ENCODE peak calls at places on chromosomes 13 and 19, in five cellular contexts. F is B cell, M is mammary epithelial cell, G is heart right ventricle, P is kidney epithelial cell. T is an unnamed sample.

GRCh38 chr13:42056585-42056984 is 8.1 kb downstream of the DGKH start:
- DNase-seq in P (no peak), F (no peak), G (no peak), M (no peak), T (no peak)

GRCh38 chr13:36475468-36475867 is 43.2 kb downstream of the CCNA1 start:
- DNase-seq in M (peak), G (no peak), P (no peak), F (no peak), T (no peak)

GRCh38 chr13:50676602-50677001 is 166.9 kb downstream of the DLEU7 start:
- DNase-seq in F (peak), P (peak), M (peak), G (no peak), T (no peak)

GRCh38 chr13:108961542-108962125 is 332.2 kb downstream of the MYO16 start:
- DNase-seq in G (no peak), M (peak), P (peak), F (peak), T (no peak)

GRCh38 chr13:72545030-72545719 is 182.3 kb downstream of the MZT1 start:
- DNase-seq in M (no peak), G (no peak), F (no peak), P (no peak), T (no peak)

GRCh38 chr13:34967851-34968562 is 25.9 kb downstream of the NBEA start:
- DNase-seq in G (no peak), M (peak), P (peak), F (no peak), T (no peak)

GRCh38 chr13:95500136-95500718 is 52.3 kb upstream of the CLDN10 start:
- DNase-seq in F (no peak), M (no peak), P (no peak), G (no peak), T (no peak)

GRCh38 chr13:50910483-50910805 is 853 bp downstream of the RNASEH2B start:
- DNase-seq in G (no peak), F (no peak), P (no peak), M (no peak), T (peak)

GRCh38 chr13:96772426-96772825 is 221.8 kb downstream of the OXGR1 start:
- DNase-seq in P (no peak), G (no peak), F (no peak), M (no peak), T (no peak)

GRCh38 chr19:9847087-9847671 is 12.1 kb downstream of the PIN1 start:
- DNase-seq in F (no peak), G (no peak), P (peak), M (peak), T (no peak)

GRCh38 chr19:46755077-46755852 is 9.0 kb upstream of the STRN4 start:
- DNase-seq in G (peak), P (no peak), M (no peak), F (no peak), T (no peak)

GRCh38 chr13:114226699-114227323 is 7.9 kb upstream of the CDC16 start:
- DNase-seq in F (peak), M (peak), G (peak), P (peak), T (peak)

GRCh38 chr13:102405499-102406079 is 3.7 kb upstream of the FGF14 start:
- DNase-seq in M (peak), G (no peak), F (no peak), P (no peak), T (peak)

GRCh38 chr13:109152311-109152820 is 523.0 kb downstream of the MYO16 start:
- DNase-seq in M (no peak), F (no peak), P (no peak), G (no peak), T (no peak)

GRCh38 chr13:52127783-52128702 is 830 bp downstream of the NEK5 start:
- DNase-seq in P (no peak), M (peak), G (peak), F (peak), T (peak)

GRCh38 chr19:58563034-58563573 is 4.7 kb upstream of the UBE2M start:
- DNase-seq in M (peak), P (no peak), G (no peak), F (no peak), T (no peak)

GRCh38 chr13:40961224-40961623 is 57.9 kb downstream of the ELF1 start:
- DNase-seq in G (no peak), M (no peak), F (no peak), P (no peak), T (no peak)

GRCh38 chr13:78161266-78161665 is 242.6 kb upstream of the EDNRB start:
- DNase-seq in G (no peak), P (no peak), F (no peak), M (no peak), T (no peak)

GRCh38 chr13:82993417-82993816 is 888.9 kb downstream of the SLITRK1 start:
- DNase-seq in G (no peak), F (no peak), P (no peak), M (peak), T (no peak)

DNA sequence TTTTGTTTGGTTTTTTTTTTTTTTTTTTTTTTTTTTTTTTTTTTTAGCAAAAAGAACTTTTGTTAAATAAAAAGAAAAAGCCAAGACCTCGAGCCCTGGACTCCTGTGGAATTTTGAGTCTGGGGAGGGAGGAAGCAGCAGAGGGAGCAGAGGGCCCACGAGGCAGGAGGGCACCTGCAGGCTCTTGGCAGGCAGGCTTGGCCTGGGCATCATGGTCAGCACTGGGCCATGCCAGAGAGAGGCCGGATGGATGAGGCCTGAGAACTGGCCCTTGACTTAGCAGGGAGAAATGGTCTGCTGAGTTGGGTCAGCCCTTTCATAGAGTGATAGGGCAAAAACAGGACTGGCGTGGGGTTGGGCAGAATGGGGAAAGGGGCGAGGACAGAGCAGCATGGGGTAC is 100.4 kb downstream of the GPR12 start:
- DNase-seq in P (no peak), M (no peak), G (no peak), F (no peak), T (no peak)
- TF ChIP-seq CTCF in P (no peak), M (no peak), G (no peak), F (no peak), T (no peak)

DNA sequence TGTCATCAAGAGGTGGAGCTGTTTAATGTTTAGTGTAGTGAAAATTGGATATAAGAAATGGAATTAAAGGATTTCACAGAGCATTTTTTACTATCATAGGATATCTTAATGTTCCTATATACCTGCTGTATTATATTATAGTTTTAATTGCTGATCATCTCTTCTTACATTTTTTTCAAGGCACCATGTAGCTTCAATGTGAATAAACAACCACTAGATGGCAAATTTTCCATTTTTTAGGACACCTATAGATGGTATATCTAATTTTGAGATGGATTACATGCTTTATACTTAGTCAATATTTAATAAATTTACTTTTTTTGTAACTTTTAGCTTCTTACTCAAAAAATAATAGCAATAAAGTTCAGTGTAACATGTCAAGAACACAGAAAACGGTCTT is 9.0 kb upstream of the ATXN8OS start:
- DNase-seq in P (no peak), F (no peak), M (no peak), G (no peak), T (no peak)
- TF ChIP-seq CTCF in P (peak), F (no peak), M (peak), G (peak), T (peak)

GRCh38 chr19:52171321-52172169 is at the start of gene ZNF836:
- DNase-seq in F (peak), P (no peak), G (peak), M (peak), T (peak)

GRCh38 chr19:52170863-52171320 is 529 bp downstream of the ZNF836 start:
- DNase-seq in G (peak), P (no peak), F (no peak), M (no peak), T (peak)

GRCh38 chr19:52172347-52172746 is 926 bp upstream of the ZNF836 start:
- DNase-seq in P (no peak), M (no peak), G (no peak), F (no peak), T (no peak)

GRCh38 chr19:52170304-52170703 is 1.1 kb downstream of the ZNF836 start:
- DNase-seq in F (no peak), M (no peak), P (no peak), G (no peak), T (no peak)
- TF ChIP-seq CTCF in F (no peak), M (no peak), P (no peak), G (no peak), T (no peak)

GRCh38 chr19:3599776-3600183 is 6.9 kb downstream of the TBXA2R start:
- DNase-seq in M (no peak), F (no peak), P (no peak), G (peak), T (no peak)
- TF ChIP-seq CTCF in M (no peak), F (no peak), P (no peak), G (no peak), T (peak)

DNA sequence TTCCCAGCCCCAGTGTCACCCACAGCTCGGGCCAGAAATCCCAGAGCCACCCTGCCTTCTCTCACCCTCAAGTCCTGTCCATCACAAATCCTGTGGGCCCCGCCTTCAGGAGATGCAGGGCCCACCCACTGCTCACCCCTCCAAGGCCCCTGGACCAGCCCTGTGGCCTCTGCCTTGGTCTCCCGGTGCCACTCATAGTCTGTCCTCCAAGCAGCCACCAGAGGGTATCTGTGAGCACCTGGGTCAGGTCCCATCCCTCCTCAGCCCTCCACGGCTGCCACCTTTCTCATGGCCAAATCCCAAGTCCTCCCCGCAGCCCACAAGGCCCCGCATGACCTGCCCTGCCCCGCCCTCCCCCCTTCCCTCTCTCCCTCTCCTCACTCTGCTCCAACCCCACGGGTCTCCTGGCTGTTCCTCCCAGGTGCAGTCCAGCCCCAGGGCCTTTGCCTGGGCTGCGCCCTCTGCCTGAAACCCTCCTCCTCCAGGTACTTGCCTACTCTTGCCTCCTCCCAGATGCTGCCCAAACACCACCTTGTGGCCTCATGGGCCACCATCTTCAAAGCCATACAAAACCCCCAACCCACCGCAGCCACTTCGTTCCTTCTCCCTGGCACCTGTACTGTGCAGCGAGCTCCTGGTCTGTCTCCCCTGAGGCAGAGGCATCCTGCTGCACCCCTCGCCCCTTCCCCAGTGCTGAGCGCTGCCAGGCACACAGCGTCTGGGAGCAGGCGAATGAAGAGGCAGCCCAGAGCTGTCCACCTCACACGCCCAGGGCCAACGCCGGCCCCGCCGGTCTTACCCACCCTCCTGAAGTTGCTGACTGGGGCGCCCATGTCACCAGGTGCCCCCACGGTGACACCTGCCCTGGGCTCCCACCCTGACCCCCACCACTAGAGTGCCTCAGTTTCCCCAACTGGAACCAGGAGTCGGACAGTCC is 13.2 kb upstream of the UQCR11 start:
- DNase-seq in M (peak), G (no peak), F (peak), P (no peak), T (no peak)
- TF ChIP-seq CTCF in M (peak), G (peak), F (peak), P (peak), T (peak)

DNA sequence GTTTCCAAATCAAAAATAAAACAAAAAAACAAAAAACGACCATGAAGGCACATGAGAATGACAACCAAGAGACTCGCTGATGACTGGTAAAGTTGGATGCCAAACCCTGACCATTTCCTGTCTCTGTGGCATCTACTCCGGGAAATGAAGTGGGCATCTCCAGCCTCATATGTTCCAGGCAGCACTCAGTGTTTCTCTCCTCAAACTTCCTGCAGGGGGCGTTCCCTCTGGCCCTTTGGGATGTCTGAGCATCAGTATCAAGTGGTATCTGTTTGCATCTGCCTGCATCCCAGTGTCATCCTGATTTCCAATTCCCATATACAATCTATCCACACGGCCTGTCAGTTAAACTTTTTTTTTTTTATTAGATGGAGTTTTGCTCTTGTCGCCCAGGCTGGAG is 9.8 kb upstream of the SIGLEC12 start:
- DNase-seq in F (no peak), G (no peak), P (no peak), M (no peak), T (no peak)
- TF ChIP-seq CTCF in F (no peak), G (peak), P (peak), M (no peak), T (peak)

DNA sequence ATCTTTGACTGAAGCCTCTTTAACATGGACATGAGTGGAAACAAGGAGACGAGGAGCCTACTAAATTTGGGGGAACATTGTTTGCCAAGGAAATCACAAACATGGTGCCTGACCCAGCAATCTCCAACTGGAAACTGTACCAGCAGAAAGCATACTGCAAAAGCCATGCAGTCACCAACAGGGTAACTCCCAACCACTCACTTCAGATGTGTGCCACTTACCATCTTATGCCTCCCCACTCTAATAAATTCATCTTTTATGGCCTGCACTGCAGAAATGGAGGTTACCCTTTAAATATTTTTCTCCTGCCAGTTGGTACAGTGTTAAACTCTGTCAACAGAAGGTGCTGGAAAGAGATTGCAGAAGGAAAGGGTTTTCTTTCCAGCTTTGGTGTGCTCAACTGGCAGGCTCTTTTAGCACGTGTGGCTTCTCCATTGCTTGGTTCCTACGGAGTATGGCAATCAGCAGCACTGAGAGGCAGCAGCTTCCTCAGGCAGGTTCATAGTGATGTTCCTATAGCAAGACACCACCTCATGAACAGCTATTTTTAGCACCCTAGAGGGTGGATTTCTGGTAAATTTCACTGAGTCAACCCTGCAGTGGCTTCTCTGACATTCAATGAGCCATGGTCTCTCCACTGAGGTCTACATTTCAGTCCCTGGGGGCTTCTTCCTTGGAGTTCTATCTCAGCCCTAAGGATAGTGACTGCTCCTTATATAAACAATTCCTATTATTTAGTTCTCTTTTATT is 21.4 kb downstream of the MIR17HG start:
- DNase-seq in P (no peak), G (no peak), M (no peak), F (no peak), T (no peak)
- TF ChIP-seq CTCF in P (no peak), G (no peak), M (no peak), F (no peak), T (no peak)

GRCh38 chr13:92188574-92188973 is 790.2 kb downstream of the GPC5 start:
- DNase-seq in M (no peak), P (no peak), G (no peak), F (no peak), T (no peak)

GRCh38 chr13:92187378-92187989 is 789.1 kb downstream of the GPC5 start:
- DNase-seq in M (peak), F (no peak), P (no peak), G (no peak), T (no peak)
- TF ChIP-seq CTCF in M (peak), F (peak), P (peak), G (peak), T (peak)

DNA sequence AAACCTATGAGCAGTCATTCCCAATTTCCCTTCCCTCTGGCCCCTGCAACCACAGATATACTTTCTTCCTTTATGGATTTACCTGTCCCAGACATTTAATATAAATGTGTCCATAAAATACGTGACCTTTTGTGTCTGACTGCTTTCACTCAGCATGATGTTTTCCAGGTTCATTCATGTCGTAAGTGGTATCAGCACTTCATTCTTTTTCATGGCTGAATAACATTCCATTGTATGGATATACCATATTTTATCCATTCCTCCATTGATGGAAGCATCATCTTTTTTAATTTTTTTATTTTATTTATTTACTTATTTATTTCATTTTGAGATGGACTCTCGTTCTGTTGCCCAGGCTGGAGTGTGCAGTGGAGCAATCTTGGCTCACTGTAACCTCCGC is 8.0 kb upstream of the PPP6R1 start:
- DNase-seq in F (no peak), M (no peak), P (no peak), G (no peak), T (no peak)
- TF ChIP-seq CTCF in F (no peak), M (no peak), P (no peak), G (no peak), T (no peak)

T was measured in progenitor cell of endocrine pancreas.